ENCODE peak calls at places on chromosomes 3 and 15, in seven cellular contexts. U, L, N, C, D, F and P are unnamed samples.

GRCh38 chr3:58573638-58574037 is 3.6 kb downstream of the FAM107A start:
- DNase-seq in D (no peak), L (no peak), F (no peak), U (no peak), C (no peak), N (no peak), P (no peak)

GRCh38 chr3:105253225-105253624 is 113.5 kb upstream of the ALCAM start:
- DNase-seq in U (no peak), C (no peak), D (no peak), F (no peak), L (no peak), N (no peak), P (peak; percentile 92)

GRCh38 chr15:80924278-80924677 is 65.3 kb downstream of the MESD start:
- DNase-seq in N (no peak), L (no peak), U (no peak), D (no peak), C (no peak), F (no peak), P (no peak)

GRCh38 chr3:48782046-48782445 is 65.0 kb upstream of the IP6K2 start:
- DNase-seq in D (no peak), N (no peak), L (no peak), C (no peak), U (no peak), F (no peak), P (no peak)

GRCh38 chr3:162719684-162720341 is 1223.2 kb downstream of the OTOL1 start:
- DNase-seq in L (no peak), U (no peak), F (no peak), D (no peak), C (no peak), N (peak; percentile 68), P (no peak)

GRCh38 chr3:34842706-34843478 is 796.4 kb upstream of the ARPP21 start:
- DNase-seq in U (no peak), D (no peak), N (no peak), L (no peak), C (no peak), F (no peak), P (no peak)

GRCh38 chr3:39577541-39577940 is 110.1 kb downstream of the MOBP start:
- DNase-seq in L (no peak), U (peak; percentile 73), D (no peak), F (no peak), C (no peak), N (no peak), P (no peak)

GRCh38 chr3:142888099-142888483 is 792 bp downstream of the PCOLCE2 start:
- DNase-seq in C (no peak), U (no peak), D (peak; percentile 57), F (no peak), L (peak; percentile 20), N (peak; percentile 69), P (peak; percentile 3)

GRCh38 chr15:34847598-34847997 is 52.2 kb upstream of the ACTC1 start:
- DNase-seq in U (no peak), C (no peak), N (no peak), L (no peak), D (no peak), F (no peak), P (no peak)

GRCh38 chr3:113128386-113129015 is 82.9 kb upstream of the BOC start:
- DNase-seq in U (no peak), N (no peak), C (no peak), L (no peak), F (no peak), D (no peak), P (no peak)

GRCh38 chr15:58309993-58310928 is 121.5 kb upstream of the LIPC start:
- DNase-seq in L (no peak), N (no peak), C (no peak), F (peak; percentile 6), D (no peak), U (no peak), P (no peak)

GRCh38 chr15:75942464-75942863 is 38.8 kb downstream of the FBXO22 start:
- DNase-seq in C (no peak), N (no peak), U (no peak), D (no peak), L (no peak), F (no peak), P (no peak)

GRCh38 chr3:102514241-102514640 is 79.4 kb downstream of the ZPLD1 start:
- DNase-seq in L (no peak), C (no peak), U (no peak), F (no peak), N (no peak), D (no peak), P (no peak)

GRCh38 chr3:49370585-49371290 is 12.6 kb upstream of the GPX1 start:
- DNase-seq in C (no peak), U (no peak), F (no peak), D (no peak), N (no peak), L (no peak), P (no peak)

GRCh38 chr3:155979746-155980145 is 109.3 kb downstream of the GMPS start:
- DNase-seq in C (no peak), L (no peak), N (no peak), F (no peak), U (no peak), D (no peak), P (no peak)

GRCh38 chr3:188830955-188831354 is 340.8 kb upstream of the TPRG1 start:
- DNase-seq in F (no peak), N (no peak), L (no peak), C (no peak), D (peak; percentile 8), U (no peak), P (no peak)

GRCh38 chr15:82132742-82133141 is 86.9 kb upstream of the MEX3B start:
- DNase-seq in U (no peak), L (no peak), F (no peak), N (no peak), D (no peak), C (no peak), P (no peak)

GRCh38 chr3:65245133-65246076 is 557.6 kb upstream of the ADAMTS9 start:
- DNase-seq in F (no peak), D (no peak), N (no peak), C (no peak), U (no peak), L (no peak), P (peak; percentile 59)

GRCh38 chr3:171155122-171155700 is 128.7 kb upstream of the SLC2A2 start:
- DNase-seq in L (no peak), N (no peak), C (no peak), U (no peak), F (no peak), D (no peak), P (no peak)

GRCh38 chr3:123684636-123685035 is 99.8 kb upstream of the HACD2 start:
- DNase-seq in N (no peak), U (no peak), F (no peak), D (no peak), L (no peak), C (no peak), P (no peak)

GRCh38 chr3:139302084-139302800 is 41.6 kb upstream of the MRPS22 start:
- DNase-seq in C (no peak), L (no peak), F (peak; percentile 57), N (peak; percentile 89), D (peak; percentile 33), U (no peak), P (no peak)

GRCh38 chr3:28022916-28023315 is 218.5 kb upstream of the CMC1 start:
- DNase-seq in F (no peak), C (no peak), L (no peak), U (no peak), N (no peak), D (no peak), P (no peak)

GRCh38 chr15:82047493-82048446 is 2.0 kb upstream of the MEX3B start:
- DNase-seq in U (no peak), F (no peak), L (no peak), N (no peak), C (no peak), D (no peak), P (peak; percentile 51)

GRCh38 chr3:64266065-64266874 is 41.0 kb upstream of the PRICKLE2 start:
- DNase-seq in F (peak; percentile 3), C (no peak), L (no peak), U (no peak), N (no peak), D (no peak), P (peak; percentile 53)

GRCh38 chr3:184261270-184262165 is at the start of gene CAMK2N2:
- DNase-seq in N (no peak), F (peak; percentile 41), C (no peak), L (peak; percentile 83), U (peak; percentile 88), D (peak; percentile 98), P (no peak)

GRCh38 chr3:188169826-188170455 is 16.0 kb downstream of the LPP start:
- DNase-seq in U (no peak), C (no peak), N (no peak), L (no peak), D (no peak), F (no peak), P (no peak)

GRCh38 chr3:72346526-72346926 is 501.7 kb downstream of the SHQ1 start:
- DNase-seq in D (no peak), U (no peak), F (no peak), C (no peak), L (no peak), N (no peak), P (peak; percentile 21)

DNA sequence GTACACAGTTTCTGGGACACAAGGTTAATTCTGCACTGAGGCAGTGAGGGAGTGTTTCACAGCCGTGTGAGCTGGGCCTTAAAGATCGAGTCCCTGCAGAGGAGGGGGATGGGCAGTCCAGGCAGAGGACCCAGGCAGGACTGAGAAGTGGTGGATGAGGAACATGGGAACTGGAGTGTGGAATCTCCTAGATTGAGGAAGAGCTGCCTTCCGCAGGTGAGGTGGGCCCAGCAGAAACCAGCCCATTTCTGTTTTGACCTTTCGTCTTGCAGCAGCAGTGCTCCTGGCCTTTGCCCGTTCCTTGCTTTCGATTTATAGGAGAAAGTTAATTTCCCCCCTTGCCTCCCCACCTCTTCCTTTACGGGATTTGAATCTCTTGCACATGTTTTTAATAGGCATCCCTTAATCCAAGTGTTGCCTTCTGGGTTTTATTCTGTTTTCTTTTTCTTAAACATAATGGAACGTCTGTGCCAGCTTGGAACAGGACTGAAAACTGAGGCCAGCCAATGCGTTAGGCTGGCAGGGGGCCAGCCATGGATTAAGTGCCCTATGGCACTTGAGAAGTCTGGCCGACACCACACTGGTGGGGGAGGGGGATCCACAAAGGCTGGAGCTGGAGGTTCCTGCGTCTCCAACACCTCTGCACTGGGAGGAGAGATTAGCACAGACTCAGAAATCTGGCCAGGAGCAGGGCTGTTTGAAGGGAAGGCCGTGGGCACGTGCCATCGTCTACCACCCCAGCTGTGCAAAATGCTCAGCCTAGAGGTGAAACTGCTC is 78.1 kb downstream of the AAGAB start:
- DNase-seq in L (no peak), D (peak; percentile 56), U (no peak), F (no peak), N (no peak), C (no peak), P (peak; percentile 32)
- H3K36me3 ChIP-seq in L (peaks cover 33% of the 10 kb centered on the region), D (peaks cover 3% of the 10 kb centered on the region), U (no peaks in the 10 kb centered on the region), F (peaks cover 72% of the 10 kb centered on the region), N (peaks cover 2% of the 10 kb centered on the region), C (peaks cover 26% of the 10 kb centered on the region), P (peaks cover 1% of the 10 kb centered on the region)

GRCh38 chr15:99213187-99213811 is 36.1 kb downstream of the TTC23 start:
- DNase-seq in D (peak; percentile 66), N (peak; percentile 32), U (peak; percentile 79), L (peak; percentile 52), F (peak; percentile 40), C (peak; percentile 4), P (peak; percentile 77)
- TF ChIP-seq MAX in D (no peak), N (no peak), U (no peak), L (no peak), F (no peak), C (no peak), P (no peak)

GRCh38 chr3:121844892-121845291 is 9.9 kb downstream of the EAF2 start:
- DNase-seq in L (no peak), C (no peak), N (no peak), D (no peak), F (no peak), U (no peak), P (no peak)
- H3K36me3 ChIP-seq in L (no peaks in the 10 kb centered on the region), C (peaks cover 3% of the 10 kb centered on the region), N (no peaks in the 10 kb centered on the region), D (no peaks in the 10 kb centered on the region), F (no peaks in the 10 kb centered on the region), U (no peaks in the 10 kb centered on the region), P (no peaks in the 10 kb centered on the region)

GRCh38 chr3:115113367-115113766 is 33.7 kb downstream of the ZBTB20 start:
- DNase-seq in U (no peak), L (no peak), C (no peak), D (no peak), N (no peak), F (no peak), P (no peak)
- TF ChIP-seq MAX in U (no peak), L (no peak), C (no peak), D (no peak), N (no peak), F (no peak), P (no peak)